ENCODE peak calls at places on chromosomes 5 and 9, in five cellular contexts. G is non-pigmented ciliary epithelial cell, Z is GM10248, O is midbrain, H is AG20443. T is an unnamed sample.

GRCh38 chr9:116279230-116279629 is 125.6 kb downstream of the PAPPA start:
- DNase-seq in H (no peak), Z (no peak), O (no peak), G (peak; percentile 64), T (no peak)

GRCh38 chr9:79301549-79301948 is 270.2 kb upstream of the TLE4 start:
- DNase-seq in G (no peak), H (no peak), Z (no peak), O (no peak), T (no peak)

GRCh38 chr9:120891255-120891954 is 14.4 kb upstream of the PHF19 start:
- DNase-seq in O (no peak), G (no peak), H (no peak), Z (no peak), T (no peak)

GRCh38 chr5:10332301-10332700 is 21.2 kb upstream of the MARCHF6 start:
- DNase-seq in H (no peak), Z (no peak), G (no peak), O (no peak), T (no peak)

GRCh38 chr9:37976714-37977477 is 73.0 kb upstream of the SLC25A51 start:
- DNase-seq in H (peak; percentile 88), Z (no peak), G (peak; percentile 83), O (no peak), T (no peak)

GRCh38 chr9:76528056-76528455 is 69.1 kb downstream of the GCNT1 start:
- DNase-seq in O (no peak), G (no peak), Z (no peak), H (peak; percentile 20), T (no peak)

GRCh38 chr9:126293522-126293889 is 33.1 kb upstream of the MVB12B start:
- DNase-seq in Z (no peak), G (no peak), O (no peak), H (no peak), T (no peak)

GRCh38 chr5:151251001-151251551 is 1.9 kb upstream of the GM2A start:
- DNase-seq in G (no peak), H (no peak), Z (no peak), O (no peak), T (no peak)

GRCh38 chr9:20823051-20823450 is 139.0 kb downstream of the FOCAD start:
- DNase-seq in G (no peak), H (peak; percentile 14), Z (no peak), O (no peak), T (no peak)

GRCh38 chr5:149740866-149741459 is 10.9 kb downstream of the PPARGC1B start:
- DNase-seq in G (no peak), O (peak; percentile 11), H (no peak), Z (no peak), T (no peak)

GRCh38 chr5:105708442-105708841 is 1962.3 kb downstream of the EFNA5 start:
- DNase-seq in Z (no peak), O (no peak), H (no peak), G (no peak), T (no peak)

GRCh38 chr9:104875897-104876296 is 52.1 kb downstream of the ABCA1 start:
- DNase-seq in Z (no peak), G (no peak), H (no peak), O (no peak), T (no peak)

GRCh38 chr5:132023258-132024116 is 12.0 kb upstream of the ACSL6 start:
- DNase-seq in G (no peak), O (no peak), Z (no peak), H (peak; percentile 4), T (no peak)

GRCh38 chr5:67182406-67182805 is 14.2 kb downstream of the CD180 start:
- DNase-seq in G (peak; percentile 89), Z (no peak), O (no peak), H (peak; percentile 83), T (no peak)

GRCh38 chr9:36214571-36214970 is 23.9 kb downstream of the CLTA start:
- DNase-seq in H (peak; percentile 61), O (no peak), G (no peak), Z (no peak), T (no peak)

GRCh38 chr5:141547488-141547887 is 58.6 kb downstream of the PCDHGC5 start:
- DNase-seq in G (no peak), Z (no peak), O (no peak), H (no peak), T (no peak)

GRCh38 chr5:114065942-114066341 is 295.9 kb upstream of the KCNN2 start:
- DNase-seq in O (no peak), Z (no peak), H (no peak), G (no peak), T (no peak)

GRCh38 chr5:37054391-37054790 is 177.8 kb downstream of the NIPBL start:
- DNase-seq in O (peak; percentile 12), H (no peak), G (no peak), Z (no peak), T (no peak)

GRCh38 chr5:147188200-147189108 is 46.4 kb upstream of the STK32A start:
- DNase-seq in G (no peak), H (peak; percentile 80), Z (peak; percentile 52), O (peak; percentile 86), T (no peak)

GRCh38 chr9:130150779-130151381 is 21.3 kb upstream of the NCS1 start:
- DNase-seq in G (no peak), Z (no peak), H (no peak), O (no peak), T (no peak)

GRCh38 chr5:123035950-123036390 is 555 bp downstream of the PPIC start:
- DNase-seq in O (no peak), Z (peak; percentile 42), H (peak; percentile 71), G (no peak), T (peak; percentile 18)

GRCh38 chr9:128733256-128733655 is 9.3 kb upstream of the ZDHHC12 start:
- DNase-seq in Z (no peak), H (peak; percentile 73), O (peak; percentile 44), G (peak; percentile 46), T (no peak)